ENCODE peak calls at places on chromosomes 2 and 18, in six cellular contexts. One of them, this sample, is unnamed.

GRCh38 chr18:79900610-79901570 is 50.6 kb downstream of the SLC66A2 start:
- DNase-seq in stimulated activated CD4-positive, alpha-beta T cell treated with anti-CD3 and anti-CD28 coated beads, Interleukin-2, amount 100 ng/mL, for 48 hours: no peak
- DNase-seq in caudate nucleus: no peak
- DNase-seq in substantia nigra: no peak
- DNase-seq in fibroblast of pulmonary artery: no peak
- DNase-seq in COLO829: no peak
- DNase-seq in this sample: no peak

GRCh38 chr2:136375017-136375901 is 257.3 kb upstream of the CXCR4 start:
- DNase-seq in stimulated activated CD4-positive, alpha-beta T cell treated with anti-CD3 and anti-CD28 coated beads, Interleukin-2, amount 100 ng/mL, for 48 hours: no peak
- DNase-seq in caudate nucleus: no peak
- DNase-seq in substantia nigra: no peak
- DNase-seq in fibroblast of pulmonary artery: no peak
- DNase-seq in COLO829: no peak
- DNase-seq in this sample: no peak

GRCh38 chr18:21853020-21853419 is 112.4 kb downstream of the MIB1 start:
- DNase-seq in stimulated activated CD4-positive, alpha-beta T cell treated with anti-CD3 and anti-CD28 coated beads, Interleukin-2, amount 100 ng/mL, for 48 hours: no peak
- DNase-seq in caudate nucleus: no peak
- DNase-seq in substantia nigra: no peak
- DNase-seq in fibroblast of pulmonary artery: peak
- DNase-seq in COLO829: no peak
- DNase-seq in this sample: peak

GRCh38 chr2:232353096-232353495 is 25.5 kb upstream of the ALPP start:
- DNase-seq in stimulated activated CD4-positive, alpha-beta T cell treated with anti-CD3 and anti-CD28 coated beads, Interleukin-2, amount 100 ng/mL, for 48 hours: no peak
- DNase-seq in caudate nucleus: no peak
- DNase-seq in substantia nigra: no peak
- DNase-seq in fibroblast of pulmonary artery: no peak
- DNase-seq in COLO829: no peak
- DNase-seq in this sample: no peak

GRCh38 chr2:97736608-97737330 is 23.4 kb downstream of the ZAP70 start:
- DNase-seq in stimulated activated CD4-positive, alpha-beta T cell treated with anti-CD3 and anti-CD28 coated beads, Interleukin-2, amount 100 ng/mL, for 48 hours: no peak
- DNase-seq in caudate nucleus: no peak
- DNase-seq in substantia nigra: no peak
- DNase-seq in fibroblast of pulmonary artery: no peak
- DNase-seq in COLO829: no peak
- DNase-seq in this sample: no peak

GRCh38 chr2:37600735-37601134 is 70.7 kb downstream of the CDC42EP3 start:
- DNase-seq in stimulated activated CD4-positive, alpha-beta T cell treated with anti-CD3 and anti-CD28 coated beads, Interleukin-2, amount 100 ng/mL, for 48 hours: no peak
- DNase-seq in caudate nucleus: no peak
- DNase-seq in substantia nigra: no peak
- DNase-seq in fibroblast of pulmonary artery: no peak
- DNase-seq in COLO829: no peak
- DNase-seq in this sample: no peak

GRCh38 chr2:112483047-112483473 is 1.1 kb downstream of the TTL start:
- DNase-seq in stimulated activated CD4-positive, alpha-beta T cell treated with anti-CD3 and anti-CD28 coated beads, Interleukin-2, amount 100 ng/mL, for 48 hours: no peak
- DNase-seq in caudate nucleus: peak
- DNase-seq in substantia nigra: no peak
- DNase-seq in fibroblast of pulmonary artery: peak
- DNase-seq in COLO829: peak
- DNase-seq in this sample: peak

GRCh38 chr2:156800065-156800556 is 363.9 kb downstream of the GPD2 start:
- DNase-seq in stimulated activated CD4-positive, alpha-beta T cell treated with anti-CD3 and anti-CD28 coated beads, Interleukin-2, amount 100 ng/mL, for 48 hours: no peak
- DNase-seq in caudate nucleus: no peak
- DNase-seq in substantia nigra: no peak
- DNase-seq in fibroblast of pulmonary artery: no peak
- DNase-seq in COLO829: no peak
- DNase-seq in this sample: no peak

GRCh38 chr2:133557624-133558023 is 10.6 kb downstream of the NCKAP5 start:
- DNase-seq in stimulated activated CD4-positive, alpha-beta T cell treated with anti-CD3 and anti-CD28 coated beads, Interleukin-2, amount 100 ng/mL, for 48 hours: no peak
- DNase-seq in caudate nucleus: no peak
- DNase-seq in substantia nigra: no peak
- DNase-seq in fibroblast of pulmonary artery: no peak
- DNase-seq in COLO829: no peak
- DNase-seq in this sample: no peak

GRCh38 chr2:36358317-36358659 is 2.7 kb downstream of the CRIM1 start:
- DNase-seq in stimulated activated CD4-positive, alpha-beta T cell treated with anti-CD3 and anti-CD28 coated beads, Interleukin-2, amount 100 ng/mL, for 48 hours: no peak
- DNase-seq in caudate nucleus: no peak
- DNase-seq in substantia nigra: no peak
- DNase-seq in fibroblast of pulmonary artery: peak
- DNase-seq in COLO829: no peak
- DNase-seq in this sample: peak

GRCh38 chr2:240465765-240466578 is 30.5 kb downstream of the GPC1 start:
- DNase-seq in stimulated activated CD4-positive, alpha-beta T cell treated with anti-CD3 and anti-CD28 coated beads, Interleukin-2, amount 100 ng/mL, for 48 hours: no peak
- DNase-seq in caudate nucleus: no peak
- DNase-seq in substantia nigra: no peak
- DNase-seq in fibroblast of pulmonary artery: no peak
- DNase-seq in COLO829: no peak
- DNase-seq in this sample: no peak

GRCh38 chr2:105744909-105745853 is at the start of gene NCK2:
- DNase-seq in stimulated activated CD4-positive, alpha-beta T cell treated with anti-CD3 and anti-CD28 coated beads, Interleukin-2, amount 100 ng/mL, for 48 hours: no peak
- DNase-seq in caudate nucleus: peak
- DNase-seq in substantia nigra: no peak
- DNase-seq in fibroblast of pulmonary artery: peak
- DNase-seq in COLO829: no peak
- DNase-seq in this sample: peak

GRCh38 chr2:157260403-157261198 is 3.1 kb downstream of the GALNT5 start:
- DNase-seq in stimulated activated CD4-positive, alpha-beta T cell treated with anti-CD3 and anti-CD28 coated beads, Interleukin-2, amount 100 ng/mL, for 48 hours: no peak
- DNase-seq in caudate nucleus: no peak
- DNase-seq in substantia nigra: no peak
- DNase-seq in fibroblast of pulmonary artery: peak
- DNase-seq in COLO829: no peak
- DNase-seq in this sample: no peak

GRCh38 chr2:127347000-127347399 is 40.8 kb downstream of the MAP3K2 start:
- DNase-seq in stimulated activated CD4-positive, alpha-beta T cell treated with anti-CD3 and anti-CD28 coated beads, Interleukin-2, amount 100 ng/mL, for 48 hours: no peak
- DNase-seq in caudate nucleus: no peak
- DNase-seq in substantia nigra: no peak
- DNase-seq in fibroblast of pulmonary artery: no peak
- DNase-seq in COLO829: no peak
- DNase-seq in this sample: no peak

GRCh38 chr2:157486596-157487270 is 42.8 kb upstream of the CYTIP start:
- DNase-seq in stimulated activated CD4-positive, alpha-beta T cell treated with anti-CD3 and anti-CD28 coated beads, Interleukin-2, amount 100 ng/mL, for 48 hours: no peak
- DNase-seq in caudate nucleus: no peak
- DNase-seq in substantia nigra: no peak
- DNase-seq in fibroblast of pulmonary artery: no peak
- DNase-seq in COLO829: no peak
- DNase-seq in this sample: peak

GRCh38 chr2:175630319-175631246 is 371.5 kb downstream of the LNPK start:
- DNase-seq in stimulated activated CD4-positive, alpha-beta T cell treated with anti-CD3 and anti-CD28 coated beads, Interleukin-2, amount 100 ng/mL, for 48 hours: no peak
- DNase-seq in caudate nucleus: no peak
- DNase-seq in substantia nigra: no peak
- DNase-seq in fibroblast of pulmonary artery: no peak
- DNase-seq in COLO829: no peak
- DNase-seq in this sample: no peak

GRCh38 chr2:230319211-230319862 is 7.7 kb upstream of the SP140L start:
- DNase-seq in stimulated activated CD4-positive, alpha-beta T cell treated with anti-CD3 and anti-CD28 coated beads, Interleukin-2, amount 100 ng/mL, for 48 hours: peak
- DNase-seq in caudate nucleus: no peak
- DNase-seq in substantia nigra: no peak
- DNase-seq in fibroblast of pulmonary artery: no peak
- DNase-seq in COLO829: no peak
- DNase-seq in this sample: no peak

GRCh38 chr2:215825709-215826108 is 187.6 kb downstream of the MREG start:
- DNase-seq in stimulated activated CD4-positive, alpha-beta T cell treated with anti-CD3 and anti-CD28 coated beads, Interleukin-2, amount 100 ng/mL, for 48 hours: no peak
- DNase-seq in caudate nucleus: no peak
- DNase-seq in substantia nigra: no peak
- DNase-seq in fibroblast of pulmonary artery: no peak
- DNase-seq in COLO829: no peak
- DNase-seq in this sample: peak

GRCh38 chr2:130832296-130832940 is 4.3 kb upstream of the ARHGEF4 start:
- DNase-seq in stimulated activated CD4-positive, alpha-beta T cell treated with anti-CD3 and anti-CD28 coated beads, Interleukin-2, amount 100 ng/mL, for 48 hours: no peak
- DNase-seq in caudate nucleus: no peak
- DNase-seq in substantia nigra: no peak
- DNase-seq in fibroblast of pulmonary artery: no peak
- DNase-seq in COLO829: no peak
- DNase-seq in this sample: no peak

GRCh38 chr18:31042391-31043181 is at the start of gene DSC3:
- DNase-seq in stimulated activated CD4-positive, alpha-beta T cell treated with anti-CD3 and anti-CD28 coated beads, Interleukin-2, amount 100 ng/mL, for 48 hours: no peak
- DNase-seq in caudate nucleus: no peak
- DNase-seq in substantia nigra: no peak
- DNase-seq in fibroblast of pulmonary artery: peak
- DNase-seq in COLO829: no peak
- DNase-seq in this sample: peak

GRCh38 chr2:240142859-240143258 is 2.4 kb upstream of the OTOS start:
- DNase-seq in stimulated activated CD4-positive, alpha-beta T cell treated with anti-CD3 and anti-CD28 coated beads, Interleukin-2, amount 100 ng/mL, for 48 hours: no peak
- DNase-seq in caudate nucleus: no peak
- DNase-seq in substantia nigra: no peak
- DNase-seq in fibroblast of pulmonary artery: no peak
- DNase-seq in COLO829: no peak
- DNase-seq in this sample: no peak

GRCh38 chr2:12326449-12327190 is 390.1 kb upstream of the TRIB2 start:
- DNase-seq in stimulated activated CD4-positive, alpha-beta T cell treated with anti-CD3 and anti-CD28 coated beads, Interleukin-2, amount 100 ng/mL, for 48 hours: no peak
- DNase-seq in caudate nucleus: no peak
- DNase-seq in substantia nigra: no peak
- DNase-seq in fibroblast of pulmonary artery: no peak
- DNase-seq in COLO829: no peak
- DNase-seq in this sample: no peak

GRCh38 chr18:22168360-22168921 is 948 bp upstream of the GATA6 start:
- DNase-seq in stimulated activated CD4-positive, alpha-beta T cell treated with anti-CD3 and anti-CD28 coated beads, Interleukin-2, amount 100 ng/mL, for 48 hours: no peak
- DNase-seq in caudate nucleus: no peak
- DNase-seq in substantia nigra: no peak
- DNase-seq in fibroblast of pulmonary artery: peak
- DNase-seq in COLO829: peak
- DNase-seq in this sample: no peak

GRCh38 chr2:112794131-112794733 is 9.9 kb upstream of the IL1A start:
- DNase-seq in stimulated activated CD4-positive, alpha-beta T cell treated with anti-CD3 and anti-CD28 coated beads, Interleukin-2, amount 100 ng/mL, for 48 hours: peak
- DNase-seq in caudate nucleus: no peak
- DNase-seq in substantia nigra: no peak
- DNase-seq in fibroblast of pulmonary artery: peak
- DNase-seq in COLO829: no peak
- DNase-seq in this sample: peak

GRCh38 chr2:222295368-222296041 is 3.3 kb downstream of the PAX3 start:
- DNase-seq in stimulated activated CD4-positive, alpha-beta T cell treated with anti-CD3 and anti-CD28 coated beads, Interleukin-2, amount 100 ng/mL, for 48 hours: no peak
- DNase-seq in caudate nucleus: no peak
- DNase-seq in substantia nigra: no peak
- DNase-seq in fibroblast of pulmonary artery: peak
- DNase-seq in COLO829: no peak
- DNase-seq in this sample: peak

GRCh38 chr18:3409811-3410210 is 40.2 kb upstream of the TGIF1 start:
- DNase-seq in stimulated activated CD4-positive, alpha-beta T cell treated with anti-CD3 and anti-CD28 coated beads, Interleukin-2, amount 100 ng/mL, for 48 hours: no peak
- DNase-seq in caudate nucleus: no peak
- DNase-seq in substantia nigra: no peak
- DNase-seq in fibroblast of pulmonary artery: no peak
- DNase-seq in COLO829: no peak
- DNase-seq in this sample: no peak

GRCh38 chr2:136359121-136359965 is 241.4 kb upstream of the CXCR4 start:
- DNase-seq in stimulated activated CD4-positive, alpha-beta T cell treated with anti-CD3 and anti-CD28 coated beads, Interleukin-2, amount 100 ng/mL, for 48 hours: no peak
- DNase-seq in caudate nucleus: no peak
- DNase-seq in substantia nigra: no peak
- DNase-seq in fibroblast of pulmonary artery: no peak
- DNase-seq in COLO829: no peak
- DNase-seq in this sample: no peak

GRCh38 chr2:25417715-25418369 is 76.1 kb upstream of the DNMT3A start:
- DNase-seq in stimulated activated CD4-positive, alpha-beta T cell treated with anti-CD3 and anti-CD28 coated beads, Interleukin-2, amount 100 ng/mL, for 48 hours: no peak
- DNase-seq in caudate nucleus: no peak
- DNase-seq in substantia nigra: no peak
- DNase-seq in fibroblast of pulmonary artery: no peak
- DNase-seq in COLO829: no peak
- DNase-seq in this sample: no peak

GRCh38 chr2:38533180-38533579 is 69.5 kb downstream of the HNRNPLL start:
- DNase-seq in stimulated activated CD4-positive, alpha-beta T cell treated with anti-CD3 and anti-CD28 coated beads, Interleukin-2, amount 100 ng/mL, for 48 hours: no peak
- DNase-seq in caudate nucleus: no peak
- DNase-seq in substantia nigra: no peak
- DNase-seq in fibroblast of pulmonary artery: no peak
- DNase-seq in COLO829: no peak
- DNase-seq in this sample: no peak